ENCODE peak calls at places on chromosomes 5 and 9, in eight cellular contexts. One of them, this sample, is unnamed. For H3K4me1, the result is how much of the 10 kb centered on the place peaks cover.

GRCh38 chr9:4080889-4081548 is 218.8 kb downstream of the GLIS3 start:
- DNase-seq in left lung: no peak
- DNase-seq in colonic mucosa: no peak
- DNase-seq in transverse colon: no peak
- DNase-seq in Peyer's patch: no peak
- DNase-seq in tibial nerve: no peak
- DNase-seq in right lobe of liver: no peak
- DNase-seq in suprapubic skin: no peak
- DNase-seq in this sample: no peak

GRCh38 chr9:16369427-16369826 is 501.0 kb downstream of the BNC2 start:
- DNase-seq in tibial nerve: no peak
- DNase-seq in left lung: no peak
- DNase-seq in Peyer's patch: no peak
- DNase-seq in colonic mucosa: no peak
- DNase-seq in suprapubic skin: no peak
- DNase-seq in transverse colon: no peak
- DNase-seq in right lobe of liver: no peak
- DNase-seq in this sample: no peak

GRCh38 chr5:177524941-177525655 is 8.3 kb upstream of the DDX41 start:
- DNase-seq in right lobe of liver: no peak
- DNase-seq in left lung: no peak
- DNase-seq in colonic mucosa: no peak
- DNase-seq in tibial nerve: no peak
- DNase-seq in Peyer's patch: no peak
- DNase-seq in transverse colon: no peak
- DNase-seq in suprapubic skin: no peak
- DNase-seq in this sample: no peak

GRCh38 chr5:34412769-34413168 is 243.4 kb upstream of the RAI14 start:
- DNase-seq in transverse colon: no peak
- DNase-seq in suprapubic skin: no peak
- DNase-seq in tibial nerve: no peak
- DNase-seq in Peyer's patch: no peak
- DNase-seq in left lung: no peak
- DNase-seq in right lobe of liver: no peak
- DNase-seq in colonic mucosa: no peak
- DNase-seq in this sample: no peak

GRCh38 chr9:19203058-19203457 is 27.4 kb upstream of the DENND4C start:
- DNase-seq in transverse colon: no peak
- DNase-seq in right lobe of liver: no peak
- DNase-seq in suprapubic skin: no peak
- DNase-seq in left lung: no peak
- DNase-seq in colonic mucosa: no peak
- DNase-seq in Peyer's patch: no peak
- DNase-seq in tibial nerve: no peak
- DNase-seq in this sample: no peak

GRCh38 chr5:105288946-105289345 is 1726.4 kb upstream of the NUDT12 start:
- DNase-seq in suprapubic skin: no peak
- DNase-seq in left lung: no peak
- DNase-seq in transverse colon: no peak
- DNase-seq in tibial nerve: no peak
- DNase-seq in right lobe of liver: no peak
- DNase-seq in Peyer's patch: no peak
- DNase-seq in colonic mucosa: no peak
- DNase-seq in this sample: no peak

GRCh38 chr5:39501403-39501802 is 76.6 kb upstream of the DAB2 start:
- DNase-seq in tibial nerve: peak
- DNase-seq in suprapubic skin: no peak
- DNase-seq in transverse colon: no peak
- DNase-seq in colonic mucosa: no peak
- DNase-seq in right lobe of liver: no peak
- DNase-seq in left lung: no peak
- DNase-seq in Peyer's patch: no peak
- DNase-seq in this sample: peak

GRCh38 chr5:138953370-138954256 is 78.5 kb upstream of the LRRTM2 start:
- DNase-seq in transverse colon: peak
- DNase-seq in suprapubic skin: peak
- DNase-seq in right lobe of liver: peak
- DNase-seq in Peyer's patch: peak
- DNase-seq in tibial nerve: peak
- DNase-seq in colonic mucosa: peak
- DNase-seq in left lung: peak
- DNase-seq in this sample: peak

GRCh38 chr5:109786177-109786576 is 96.5 kb downstream of the MAN2A1 start:
- DNase-seq in colonic mucosa: no peak
- DNase-seq in left lung: no peak
- DNase-seq in right lobe of liver: no peak
- DNase-seq in transverse colon: no peak
- DNase-seq in tibial nerve: no peak
- DNase-seq in suprapubic skin: no peak
- DNase-seq in Peyer's patch: no peak
- DNase-seq in this sample: no peak

GRCh38 chr5:10632110-10632903 is 68.4 kb downstream of the ANKRD33B start:
- DNase-seq in Peyer's patch: no peak
- DNase-seq in left lung: peak
- DNase-seq in tibial nerve: no peak
- DNase-seq in transverse colon: peak
- DNase-seq in colonic mucosa: no peak
- DNase-seq in right lobe of liver: no peak
- DNase-seq in suprapubic skin: no peak
- DNase-seq in this sample: no peak

GRCh38 chr9:129459550-129460322 is 161.2 kb downstream of the C9orf50 start:
- DNase-seq in tibial nerve: no peak
- DNase-seq in right lobe of liver: no peak
- DNase-seq in transverse colon: peak
- DNase-seq in colonic mucosa: no peak
- DNase-seq in left lung: peak
- DNase-seq in suprapubic skin: no peak
- DNase-seq in Peyer's patch: no peak
- DNase-seq in this sample: peak

GRCh38 chr5:104418056-104418455 is 855.5 kb upstream of the NUDT12 start:
- DNase-seq in transverse colon: no peak
- DNase-seq in left lung: no peak
- DNase-seq in right lobe of liver: no peak
- DNase-seq in Peyer's patch: no peak
- DNase-seq in suprapubic skin: no peak
- DNase-seq in colonic mucosa: no peak
- DNase-seq in tibial nerve: no peak
- DNase-seq in this sample: no peak

GRCh38 chr5:8585230-8586018 is 716.5 kb downstream of the MTRR start:
- DNase-seq in left lung: no peak
- DNase-seq in suprapubic skin: no peak
- DNase-seq in tibial nerve: no peak
- DNase-seq in Peyer's patch: no peak
- DNase-seq in transverse colon: no peak
- DNase-seq in right lobe of liver: no peak
- DNase-seq in colonic mucosa: no peak
- DNase-seq in this sample: no peak

DNA sequence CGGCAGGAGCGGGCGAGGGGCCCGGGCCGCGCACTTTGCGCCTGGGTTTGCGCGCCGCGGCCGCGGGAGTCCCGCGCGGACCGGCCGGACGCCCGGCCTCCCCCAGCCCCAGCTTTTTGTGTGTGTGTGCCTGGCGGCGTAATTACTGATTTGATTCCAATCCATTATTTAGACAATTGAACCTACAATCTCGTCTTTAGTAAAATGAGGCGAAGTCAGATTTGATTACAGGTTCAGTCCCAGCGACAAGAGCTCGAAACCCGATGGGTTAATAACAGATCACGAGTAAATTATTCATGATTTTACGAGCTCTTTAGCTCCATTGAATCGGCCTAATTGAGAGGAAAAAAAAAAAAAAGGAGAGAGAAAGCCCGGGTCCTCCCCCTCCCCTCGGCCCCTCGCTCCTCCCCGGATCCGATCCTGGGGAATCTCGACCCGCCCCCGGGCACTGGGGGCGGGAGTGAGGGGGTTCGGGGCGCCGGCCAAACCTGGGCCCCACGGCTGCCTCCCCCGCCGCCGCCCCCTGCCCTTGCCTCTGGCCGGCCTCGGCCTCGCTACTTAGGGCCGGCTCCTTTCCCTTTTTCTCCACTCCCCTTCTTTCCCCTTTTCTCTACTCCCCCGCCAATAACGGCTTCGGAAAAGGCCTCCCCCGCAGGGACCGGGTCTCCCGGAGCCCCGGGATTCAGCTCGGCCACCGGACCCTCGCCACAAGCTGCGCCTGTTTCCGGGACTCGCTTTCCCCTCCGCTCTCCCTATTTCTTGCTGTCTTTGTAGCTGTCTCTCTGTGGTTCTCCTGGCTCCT is 6.6 kb downstream of the LHX2 start:
- DNase-seq in transverse colon: no peak
- DNase-seq in tibial nerve: no peak
- DNase-seq in Peyer's patch: no peak
- DNase-seq in suprapubic skin: no peak
- DNase-seq in colonic mucosa: no peak
- DNase-seq in left lung: no peak
- DNase-seq in right lobe of liver: no peak
- DNase-seq in this sample: no peak
- H3K27ac ChIP-seq in transverse colon: no peak
- H3K27ac ChIP-seq in tibial nerve: no peak
- H3K27ac ChIP-seq in Peyer's patch: no peak
- H3K27ac ChIP-seq in suprapubic skin: no peak
- H3K27ac ChIP-seq in colonic mucosa: no peak
- H3K27ac ChIP-seq in left lung: no peak
- H3K27ac ChIP-seq in right lobe of liver: no peak
- H3K27ac ChIP-seq in this sample: no peak

GRCh38 chr5:132675936-132676689 is 2.3 kb downstream of the IL4 start:
- DNase-seq in suprapubic skin: no peak
- DNase-seq in colonic mucosa: peak
- DNase-seq in Peyer's patch: no peak
- DNase-seq in left lung: no peak
- DNase-seq in right lobe of liver: no peak
- DNase-seq in transverse colon: no peak
- DNase-seq in tibial nerve: no peak
- DNase-seq in this sample: no peak

GRCh38 chr5:132677191-132677590 is 3.4 kb downstream of the IL4 start:
- DNase-seq in right lobe of liver: no peak
- DNase-seq in Peyer's patch: peak
- DNase-seq in suprapubic skin: no peak
- DNase-seq in left lung: peak
- DNase-seq in colonic mucosa: peak
- DNase-seq in tibial nerve: no peak
- DNase-seq in transverse colon: peak
- DNase-seq in this sample: peak

GRCh38 chr5:132674671-132675506 is 1.1 kb downstream of the IL4 start:
- DNase-seq in colonic mucosa: no peak
- DNase-seq in transverse colon: no peak
- DNase-seq in tibial nerve: no peak
- DNase-seq in Peyer's patch: no peak
- DNase-seq in left lung: no peak
- DNase-seq in right lobe of liver: no peak
- DNase-seq in suprapubic skin: no peak
- DNase-seq in this sample: no peak

GRCh38 chr5:132671000-132671399 is 2.8 kb upstream of the IL4 start:
- DNase-seq in right lobe of liver: no peak
- DNase-seq in transverse colon: no peak
- DNase-seq in colonic mucosa: no peak
- DNase-seq in Peyer's patch: no peak
- DNase-seq in left lung: no peak
- DNase-seq in suprapubic skin: no peak
- DNase-seq in tibial nerve: no peak
- DNase-seq in this sample: no peak

GRCh38 chr5:132673939-132674630 is at the start of gene IL4:
- DNase-seq in transverse colon: no peak
- DNase-seq in left lung: no peak
- DNase-seq in right lobe of liver: no peak
- DNase-seq in colonic mucosa: no peak
- DNase-seq in Peyer's patch: no peak
- DNase-seq in tibial nerve: no peak
- DNase-seq in suprapubic skin: peak
- DNase-seq in this sample: no peak
- TF ChIP-seq CTCF in transverse colon: no peak
- TF ChIP-seq CTCF in left lung: no peak
- TF ChIP-seq CTCF in right lobe of liver: no peak
- TF ChIP-seq CTCF in colonic mucosa: no peak
- TF ChIP-seq CTCF in Peyer's patch: no peak
- TF ChIP-seq CTCF in tibial nerve: no peak
- TF ChIP-seq CTCF in suprapubic skin: no peak
- TF ChIP-seq CTCF in this sample: no peak

GRCh38 chr9:96172797-96173196 is 129.2 kb downstream of the HSD17B3 start:
- DNase-seq in right lobe of liver: no peak
- DNase-seq in Peyer's patch: no peak
- DNase-seq in transverse colon: no peak
- DNase-seq in left lung: no peak
- DNase-seq in colonic mucosa: no peak
- DNase-seq in tibial nerve: no peak
- DNase-seq in suprapubic skin: no peak
- DNase-seq in this sample: no peak
- H3K4me1 ChIP-seq in right lobe of liver: under half
- H3K4me1 ChIP-seq in Peyer's patch: under half
- H3K4me1 ChIP-seq in transverse colon: under half
- H3K4me1 ChIP-seq in left lung: under half
- H3K4me1 ChIP-seq in colonic mucosa: under half
- H3K4me1 ChIP-seq in tibial nerve: under half
- H3K4me1 ChIP-seq in suprapubic skin: under half
- H3K4me1 ChIP-seq in this sample: under half

GRCh38 chr5:158796812-158797497 is 302.8 kb downstream of the EBF1 start:
- DNase-seq in left lung: no peak
- DNase-seq in Peyer's patch: no peak
- DNase-seq in right lobe of liver: no peak
- DNase-seq in colonic mucosa: no peak
- DNase-seq in tibial nerve: no peak
- DNase-seq in suprapubic skin: no peak
- DNase-seq in transverse colon: no peak
- DNase-seq in this sample: no peak

GRCh38 chr5:158792186-158792585 is 307.5 kb downstream of the EBF1 start:
- DNase-seq in left lung: no peak
- DNase-seq in transverse colon: no peak
- DNase-seq in suprapubic skin: no peak
- DNase-seq in right lobe of liver: no peak
- DNase-seq in Peyer's patch: no peak
- DNase-seq in tibial nerve: no peak
- DNase-seq in colonic mucosa: no peak
- DNase-seq in this sample: no peak

GRCh38 chr5:158798140-158798539 is 301.6 kb downstream of the EBF1 start:
- DNase-seq in colonic mucosa: no peak
- DNase-seq in transverse colon: no peak
- DNase-seq in tibial nerve: no peak
- DNase-seq in right lobe of liver: no peak
- DNase-seq in suprapubic skin: no peak
- DNase-seq in left lung: no peak
- DNase-seq in Peyer's patch: no peak
- DNase-seq in this sample: no peak

GRCh38 chr5:158801286-158801685 is 298.4 kb downstream of the EBF1 start:
- DNase-seq in suprapubic skin: no peak
- DNase-seq in transverse colon: no peak
- DNase-seq in tibial nerve: no peak
- DNase-seq in left lung: no peak
- DNase-seq in right lobe of liver: no peak
- DNase-seq in Peyer's patch: no peak
- DNase-seq in colonic mucosa: no peak
- DNase-seq in this sample: no peak

DNA sequence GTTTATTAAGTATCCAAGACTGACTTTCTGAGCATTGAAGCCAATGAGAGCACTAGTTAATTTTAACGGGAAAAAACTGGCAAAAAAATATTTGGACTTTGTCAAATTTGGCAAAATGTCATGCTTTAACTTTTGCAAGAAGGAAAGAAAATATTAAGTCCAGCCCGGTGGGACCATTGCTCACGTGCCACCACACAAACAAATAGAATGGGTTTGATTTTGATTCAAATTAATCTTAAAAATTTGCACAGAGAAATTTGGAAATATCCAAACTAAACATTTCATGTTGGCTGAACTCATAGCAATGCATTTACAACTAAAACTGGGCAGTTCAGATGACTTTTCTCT is 302.2 kb downstream of the EBF1 start:
- DNase-seq in right lobe of liver: no peak
- DNase-seq in colonic mucosa: no peak
- DNase-seq in left lung: no peak
- DNase-seq in transverse colon: no peak
- DNase-seq in suprapubic skin: no peak
- DNase-seq in Peyer's patch: no peak
- DNase-seq in tibial nerve: no peak
- DNase-seq in this sample: no peak
- H3K27ac ChIP-seq in right lobe of liver: peak
- H3K27ac ChIP-seq in colonic mucosa: no peak
- H3K27ac ChIP-seq in left lung: no peak
- H3K27ac ChIP-seq in transverse colon: no peak
- H3K27ac ChIP-seq in suprapubic skin: no peak
- H3K27ac ChIP-seq in Peyer's patch: no peak
- H3K27ac ChIP-seq in tibial nerve: peak
- H3K27ac ChIP-seq in this sample: peak